ENCODE peak calls at places on chromosomes 3 and 15, in seven cellular contexts. One of them, this sample, is unnamed.

GRCh38 chr3:10164546-10165393 is at the start of gene IRAK2:
- DNase-seq in naive thymus-derived CD4-positive, alpha-beta T cell: peak
- DNase-seq in NCI-H1105: no peak
- DNase-seq in esophagus squamous epithelium: no peak
- DNase-seq in H4: no peak
- DNase-seq in adrenal gland: peak
- DNase-seq in activated T-helper 2 cell treated with anti-CD3 and anti-CD28 coated beads, Interferon-gamma antibody, Interleukin-2, Interleukin-4, amounts not matched to agents 10 μg/mL and 5 μg/mL and 100 μg/mL, durations not matched to agents 14 hours and 24 hours and 36 hours: peak
- DNase-seq in this sample: peak

GRCh38 chr3:98259707-98260106 is 4.3 kb upstream of the OR5H6 start:
- DNase-seq in naive thymus-derived CD4-positive, alpha-beta T cell: no peak
- DNase-seq in NCI-H1105: no peak
- DNase-seq in esophagus squamous epithelium: no peak
- DNase-seq in H4: no peak
- DNase-seq in adrenal gland: no peak
- DNase-seq in activated T-helper 2 cell treated with anti-CD3 and anti-CD28 coated beads, Interferon-gamma antibody, Interleukin-2, Interleukin-4, amounts not matched to agents 10 μg/mL and 5 μg/mL and 100 μg/mL, durations not matched to agents 14 hours and 24 hours and 36 hours: no peak
- DNase-seq in this sample: no peak

GRCh38 chr3:36540898-36541518 is 160.7 kb downstream of the STAC start:
- DNase-seq in naive thymus-derived CD4-positive, alpha-beta T cell: no peak
- DNase-seq in NCI-H1105: no peak
- DNase-seq in esophagus squamous epithelium: no peak
- DNase-seq in H4: peak
- DNase-seq in adrenal gland: peak
- DNase-seq in activated T-helper 2 cell treated with anti-CD3 and anti-CD28 coated beads, Interferon-gamma antibody, Interleukin-2, Interleukin-4, amounts not matched to agents 10 μg/mL and 5 μg/mL and 100 μg/mL, durations not matched to agents 14 hours and 24 hours and 36 hours: no peak
- DNase-seq in this sample: no peak

GRCh38 chr3:177385831-177386301 is 188.6 kb upstream of the TBL1XR1 start:
- DNase-seq in naive thymus-derived CD4-positive, alpha-beta T cell: no peak
- DNase-seq in NCI-H1105: no peak
- DNase-seq in esophagus squamous epithelium: no peak
- DNase-seq in H4: peak
- DNase-seq in adrenal gland: no peak
- DNase-seq in activated T-helper 2 cell treated with anti-CD3 and anti-CD28 coated beads, Interferon-gamma antibody, Interleukin-2, Interleukin-4, amounts not matched to agents 10 μg/mL and 5 μg/mL and 100 μg/mL, durations not matched to agents 14 hours and 24 hours and 36 hours: no peak
- DNase-seq in this sample: no peak

GRCh38 chr3:127887321-127887720 is 27.7 kb upstream of the KBTBD12 start:
- DNase-seq in naive thymus-derived CD4-positive, alpha-beta T cell: no peak
- DNase-seq in NCI-H1105: peak
- DNase-seq in esophagus squamous epithelium: no peak
- DNase-seq in H4: no peak
- DNase-seq in adrenal gland: no peak
- DNase-seq in activated T-helper 2 cell treated with anti-CD3 and anti-CD28 coated beads, Interferon-gamma antibody, Interleukin-2, Interleukin-4, amounts not matched to agents 10 μg/mL and 5 μg/mL and 100 μg/mL, durations not matched to agents 14 hours and 24 hours and 36 hours: no peak
- DNase-seq in this sample: no peak

GRCh38 chr3:77102916-77103769 is 63.2 kb downstream of the ROBO2 start:
- DNase-seq in naive thymus-derived CD4-positive, alpha-beta T cell: no peak
- DNase-seq in NCI-H1105: no peak
- DNase-seq in esophagus squamous epithelium: no peak
- DNase-seq in H4: no peak
- DNase-seq in adrenal gland: no peak
- DNase-seq in activated T-helper 2 cell treated with anti-CD3 and anti-CD28 coated beads, Interferon-gamma antibody, Interleukin-2, Interleukin-4, amounts not matched to agents 10 μg/mL and 5 μg/mL and 100 μg/mL, durations not matched to agents 14 hours and 24 hours and 36 hours: no peak
- DNase-seq in this sample: no peak

GRCh38 chr3:53860196-53860595 is 13.8 kb downstream of the IL17RB start:
- DNase-seq in naive thymus-derived CD4-positive, alpha-beta T cell: no peak
- DNase-seq in NCI-H1105: no peak
- DNase-seq in esophagus squamous epithelium: no peak
- DNase-seq in H4: no peak
- DNase-seq in adrenal gland: no peak
- DNase-seq in activated T-helper 2 cell treated with anti-CD3 and anti-CD28 coated beads, Interferon-gamma antibody, Interleukin-2, Interleukin-4, amounts not matched to agents 10 μg/mL and 5 μg/mL and 100 μg/mL, durations not matched to agents 14 hours and 24 hours and 36 hours: no peak
- DNase-seq in this sample: no peak

GRCh38 chr15:66101715-66102395 is 151.7 kb downstream of the MEGF11 start:
- DNase-seq in naive thymus-derived CD4-positive, alpha-beta T cell: no peak
- DNase-seq in NCI-H1105: no peak
- DNase-seq in esophagus squamous epithelium: no peak
- DNase-seq in H4: no peak
- DNase-seq in adrenal gland: no peak
- DNase-seq in activated T-helper 2 cell treated with anti-CD3 and anti-CD28 coated beads, Interferon-gamma antibody, Interleukin-2, Interleukin-4, amounts not matched to agents 10 μg/mL and 5 μg/mL and 100 μg/mL, durations not matched to agents 14 hours and 24 hours and 36 hours: no peak
- DNase-seq in this sample: no peak

GRCh38 chr3:106457278-106458210 is 588.7 kb upstream of the CBLB start:
- DNase-seq in naive thymus-derived CD4-positive, alpha-beta T cell: no peak
- DNase-seq in NCI-H1105: no peak
- DNase-seq in esophagus squamous epithelium: no peak
- DNase-seq in H4: peak
- DNase-seq in adrenal gland: no peak
- DNase-seq in activated T-helper 2 cell treated with anti-CD3 and anti-CD28 coated beads, Interferon-gamma antibody, Interleukin-2, Interleukin-4, amounts not matched to agents 10 μg/mL and 5 μg/mL and 100 μg/mL, durations not matched to agents 14 hours and 24 hours and 36 hours: peak
- DNase-seq in this sample: no peak

GRCh38 chr3:16406175-16406574 is 107.3 kb downstream of the RFTN1 start:
- DNase-seq in naive thymus-derived CD4-positive, alpha-beta T cell: no peak
- DNase-seq in NCI-H1105: no peak
- DNase-seq in esophagus squamous epithelium: no peak
- DNase-seq in H4: no peak
- DNase-seq in adrenal gland: no peak
- DNase-seq in activated T-helper 2 cell treated with anti-CD3 and anti-CD28 coated beads, Interferon-gamma antibody, Interleukin-2, Interleukin-4, amounts not matched to agents 10 μg/mL and 5 μg/mL and 100 μg/mL, durations not matched to agents 14 hours and 24 hours and 36 hours: no peak
- DNase-seq in this sample: no peak

GRCh38 chr15:56537881-56538280 is 72.9 kb upstream of the MNS1 start:
- DNase-seq in naive thymus-derived CD4-positive, alpha-beta T cell: no peak
- DNase-seq in NCI-H1105: no peak
- DNase-seq in esophagus squamous epithelium: no peak
- DNase-seq in H4: no peak
- DNase-seq in adrenal gland: no peak
- DNase-seq in activated T-helper 2 cell treated with anti-CD3 and anti-CD28 coated beads, Interferon-gamma antibody, Interleukin-2, Interleukin-4, amounts not matched to agents 10 μg/mL and 5 μg/mL and 100 μg/mL, durations not matched to agents 14 hours and 24 hours and 36 hours: peak
- DNase-seq in this sample: peak

GRCh38 chr3:30354513-30354912 is 251.9 kb upstream of the TGFBR2 start:
- DNase-seq in naive thymus-derived CD4-positive, alpha-beta T cell: no peak
- DNase-seq in NCI-H1105: no peak
- DNase-seq in esophagus squamous epithelium: no peak
- DNase-seq in H4: no peak
- DNase-seq in adrenal gland: peak
- DNase-seq in activated T-helper 2 cell treated with anti-CD3 and anti-CD28 coated beads, Interferon-gamma antibody, Interleukin-2, Interleukin-4, amounts not matched to agents 10 μg/mL and 5 μg/mL and 100 μg/mL, durations not matched to agents 14 hours and 24 hours and 36 hours: no peak
- DNase-seq in this sample: no peak

GRCh38 chr3:124600765-124601164 is 129.5 kb upstream of the UMPS start:
- DNase-seq in naive thymus-derived CD4-positive, alpha-beta T cell: no peak
- DNase-seq in NCI-H1105: no peak
- DNase-seq in esophagus squamous epithelium: no peak
- DNase-seq in H4: no peak
- DNase-seq in adrenal gland: no peak
- DNase-seq in activated T-helper 2 cell treated with anti-CD3 and anti-CD28 coated beads, Interferon-gamma antibody, Interleukin-2, Interleukin-4, amounts not matched to agents 10 μg/mL and 5 μg/mL and 100 μg/mL, durations not matched to agents 14 hours and 24 hours and 36 hours: no peak
- DNase-seq in this sample: no peak

This sample was measured in naive B cell.